ENCODE peak calls at places on chromosomes 1 and 21, in nine cellular contexts. W, U, D, A, K, Y, H, I and J are unnamed samples.

GRCh38 chr1:247656475-247656874 is 23.1 kb downstream of the OR13G1 start:
- DNase-seq in A (no peak), U (no peak), H (no peak), W (no peak), I (no peak), Y (no peak), D (no peak), K (no peak), J (no peak)

GRCh38 chr1:212686591-212686990 is 13.0 kb downstream of the BATF3 start:
- DNase-seq in D (no peak), A (no peak), I (no peak), Y (no peak), U (no peak), H (peak), W (no peak), K (no peak), J (no peak)

GRCh38 chr1:204830671-204831585 is 39.7 kb upstream of the NFASC start:
- DNase-seq in W (no peak), D (no peak), I (no peak), U (no peak), Y (no peak), H (no peak), K (no peak), A (no peak), J (no peak)

GRCh38 chr1:83573776-83574175 is 425.2 kb downstream of the TTLL7 start:
- DNase-seq in U (no peak), D (no peak), W (no peak), Y (no peak), A (no peak), H (peak), I (no peak), K (no peak), J (no peak)

GRCh38 chr1:243940451-243940850 is 90.4 kb upstream of the AKT3 start:
- DNase-seq in I (no peak), K (no peak), H (no peak), Y (no peak), W (no peak), A (no peak), D (no peak), U (no peak), J (no peak)

GRCh38 chr1:30399026-30399425 is 324.4 kb downstream of the MATN1 start:
- DNase-seq in K (no peak), I (no peak), A (no peak), H (no peak), U (no peak), Y (no peak), D (no peak), W (no peak), J (no peak)

GRCh38 chr1:47694011-47694890 is 256.4 kb downstream of the FOXD2 start:
- DNase-seq in D (peak), U (no peak), W (no peak), I (no peak), K (no peak), A (no peak), H (peak), Y (peak), J (no peak)

GRCh38 chr1:59156526-59157196 is 140.2 kb upstream of the FGGY start:
- DNase-seq in Y (no peak), U (peak), H (peak), A (no peak), K (no peak), W (peak), D (no peak), I (no peak), J (no peak)

GRCh38 chr1:1162597-1163537 is 10.8 kb upstream of the TTLL10 start:
- DNase-seq in D (no peak), H (peak), K (no peak), U (no peak), A (peak), Y (peak), W (peak), I (no peak), J (peak)

GRCh38 chr1:94974824-94975223 is 47.9 kb upstream of the CNN3 start:
- DNase-seq in H (no peak), A (peak), W (no peak), I (no peak), K (peak), D (no peak), U (peak), Y (no peak), J (peak)

GRCh38 chr1:246624091-246624490 is 57.8 kb downstream of the CNST start:
- DNase-seq in I (no peak), H (no peak), U (no peak), W (no peak), A (no peak), Y (no peak), K (no peak), D (no peak), J (no peak)

GRCh38 chr1:157505481-157506272 is 46.6 kb downstream of the FCRL5 start:
- DNase-seq in W (peak), H (peak), D (no peak), I (peak), Y (peak), U (peak), K (peak), A (peak), J (peak)

GRCh38 chr21:26920055-26920454 is 46.8 kb downstream of the ADAMTS5 start:
- DNase-seq in H (no peak), Y (no peak), W (no peak), A (no peak), U (no peak), D (no peak), I (no peak), K (peak), J (no peak)

GRCh38 chr21:37758997-37759396 is 157.3 kb downstream of the KCNJ6 start:
- DNase-seq in U (peak), H (peak), Y (peak), D (no peak), A (peak), K (peak), W (peak), I (peak), J (peak)

GRCh38 chr1:146021622-146022402 is at the start of gene HJV:
- DNase-seq in H (no peak), U (no peak), I (no peak), D (no peak), Y (no peak), K (no peak), A (no peak), W (no peak), J (no peak)

GRCh38 chr21:33155457-33155856 is 74.3 kb upstream of the IFNAR2 start:
- DNase-seq in A (no peak), U (no peak), H (no peak), I (no peak), W (no peak), D (no peak), K (no peak), Y (no peak), J (no peak)

GRCh38 chr1:92314024-92314423 is 15.2 kb downstream of the RPAP2 start:
- DNase-seq in H (no peak), K (no peak), W (no peak), A (no peak), U (no peak), D (no peak), I (no peak), Y (no peak), J (no peak)

GRCh38 chr1:12618661-12619395 is 818 bp upstream of the DHRS3 start:
- DNase-seq in U (peak), Y (peak), A (peak), W (peak), D (peak), I (peak), K (peak), H (peak), J (peak)

GRCh38 chr1:90434460-90434859 is 282.6 kb downstream of the BARHL2 start:
- DNase-seq in D (no peak), K (no peak), Y (no peak), W (peak), A (no peak), H (peak), U (no peak), I (no peak), J (no peak)

GRCh38 chr1:76607712-76608111 is 259.6 kb upstream of the ST6GALNAC5 start:
- DNase-seq in D (no peak), I (no peak), U (no peak), H (no peak), A (no peak), K (no peak), Y (peak), W (peak), J (no peak)

GRCh38 chr1:206891412-206891811 is 5.8 kb upstream of the IL24 start:
- DNase-seq in D (no peak), U (no peak), W (no peak), K (no peak), Y (no peak), H (no peak), A (no peak), I (no peak), J (no peak)

GRCh38 chr1:89085781-89086180 is 20.8 kb upstream of the GBP1 start:
- DNase-seq in A (peak), U (no peak), W (no peak), Y (peak), H (no peak), I (peak), D (no peak), K (peak), J (no peak)

GRCh38 chr1:11825131-11825530 is 19.1 kb downstream of the CLCN6 start:
- DNase-seq in K (no peak), W (no peak), D (no peak), H (no peak), A (no peak), Y (no peak), U (no peak), I (no peak), J (no peak)

GRCh38 chr1:208189183-208189582 is 55.0 kb downstream of the PLXNA2 start:
- DNase-seq in Y (no peak), H (no peak), W (no peak), A (peak), I (no peak), U (no peak), D (no peak), K (no peak), J (no peak)

GRCh38 chr1:23864801-23865542 is 3.1 kb downstream of the FUCA1 start:
- DNase-seq in I (no peak), W (no peak), U (no peak), D (no peak), A (no peak), Y (no peak), K (no peak), H (no peak), J (no peak)

GRCh38 chr1:1206376-1207253 is at the start of gene TNFRSF18:
- DNase-seq in Y (no peak), U (no peak), H (peak), I (no peak), A (no peak), W (no peak), K (peak), D (no peak), J (peak)

GRCh38 chr1:106568575-106568974 is 487.9 kb upstream of the PRMT6 start:
- DNase-seq in K (no peak), Y (no peak), H (no peak), U (no peak), A (no peak), D (no peak), W (no peak), I (no peak), J (no peak)
- H3K27ac ChIP-seq in K (no peak), Y (no peak), H (no peak), U (no peak), A (no peak), D (no peak), W (no peak), I (no peak), J (no peak)

DNA sequence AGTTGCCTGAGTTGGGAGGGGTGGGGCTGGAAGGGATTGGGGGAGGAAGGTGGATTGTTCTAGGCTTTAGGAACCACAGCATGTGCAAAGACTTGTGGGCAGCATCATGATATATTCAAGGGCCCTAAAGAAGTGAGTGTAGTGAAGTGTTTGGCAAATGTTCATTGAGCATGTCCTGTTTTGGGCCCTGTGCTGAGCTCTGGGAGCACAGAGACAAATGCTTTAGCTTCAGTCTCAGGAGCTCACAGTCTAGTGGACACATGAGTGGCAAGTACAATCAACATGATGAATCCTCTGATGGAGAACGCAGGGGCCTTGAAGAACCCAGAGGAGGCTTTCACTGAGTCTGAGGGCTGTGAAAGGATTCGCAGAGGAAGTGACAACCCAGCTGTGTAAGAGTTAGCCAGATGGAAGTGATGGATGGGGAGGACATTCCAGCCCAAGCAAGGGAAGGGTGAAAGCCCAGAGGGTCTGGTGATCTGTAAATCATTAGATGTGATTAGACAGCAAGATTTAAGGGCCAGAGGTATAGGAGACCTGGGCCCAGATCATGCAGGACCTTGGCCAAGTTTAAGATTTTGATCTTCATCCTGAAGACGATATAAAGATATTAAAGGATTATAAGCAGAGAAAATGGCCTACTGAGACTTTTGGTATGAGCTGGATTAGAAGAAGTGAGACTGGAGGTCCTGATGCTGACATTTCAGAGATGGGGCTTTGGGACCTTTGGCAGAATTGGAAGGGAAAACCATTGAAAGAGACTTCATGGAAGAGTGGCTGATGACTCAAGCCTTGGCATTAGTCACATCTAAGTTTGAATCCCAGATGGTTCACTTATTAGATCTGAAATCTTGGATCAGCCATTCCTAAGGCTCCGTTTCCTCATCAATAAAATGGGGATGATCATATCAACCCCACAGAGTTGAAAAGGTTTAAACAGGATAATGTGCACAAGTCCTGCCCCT is 4.6 kb downstream of the IPO13 start:
- DNase-seq in A (no peak), W (no peak), D (no peak), H (no peak), I (no peak), Y (no peak), K (no peak), U (no peak), J (no peak)
- H3K27ac ChIP-seq in A (no peak), W (no peak), D (no peak), H (no peak), I (no peak), Y (no peak), K (no peak), U (no peak), J (no peak)

DNA sequence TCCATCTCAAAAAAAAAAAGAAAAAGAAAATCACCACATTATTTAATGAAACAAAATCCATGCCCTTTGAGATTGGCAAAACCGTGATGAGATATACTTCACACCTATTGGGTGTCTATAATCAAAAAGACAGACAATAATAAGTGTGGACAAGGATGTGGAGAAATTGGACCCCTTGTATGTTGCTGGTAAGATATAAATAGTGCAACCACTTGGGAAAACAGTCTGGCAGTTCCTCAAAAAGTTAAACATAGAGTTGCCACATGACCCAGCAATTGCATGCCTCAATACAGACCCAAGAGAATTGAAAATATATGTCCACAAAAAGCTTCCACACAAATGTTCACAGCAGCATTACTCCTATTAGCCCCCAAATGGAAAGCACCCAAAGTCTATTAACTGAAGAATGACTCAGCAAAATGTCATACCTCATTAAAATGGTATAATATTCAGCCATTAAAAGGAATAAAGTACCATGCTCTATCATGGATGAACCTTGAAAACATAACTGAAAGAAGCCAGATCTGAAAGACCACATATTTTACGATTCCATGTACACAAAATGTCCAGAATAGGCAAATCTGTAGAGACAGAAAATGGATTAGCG is 24.3 kb downstream of the LMOD1 start:
- DNase-seq in I (no peak), A (no peak), W (no peak), Y (no peak), D (no peak), U (no peak), K (no peak), H (no peak), J (no peak)
- H3K27ac ChIP-seq in I (no peak), A (no peak), W (no peak), Y (no peak), D (no peak), U (no peak), K (no peak), H (no peak), J (no peak)

GRCh38 chr1:226109829-226110248 is 47.3 kb downstream of the H3-3A start:
- DNase-seq in H (peak), K (peak), Y (peak), U (peak), D (peak), I (peak), A (peak), W (peak), J (peak)

GRCh38 chr1:226111865-226112395 is 49.4 kb downstream of the H3-3A start:
- DNase-seq in U (no peak), I (no peak), Y (no peak), H (no peak), A (no peak), W (no peak), K (no peak), D (no peak), J (no peak)

GRCh38 chr1:226112626-226113025 is 50.1 kb downstream of the H3-3A start:
- DNase-seq in H (no peak), Y (no peak), K (no peak), W (no peak), A (no peak), I (no peak), D (no peak), U (no peak), J (no peak)

GRCh38 chr1:226110249-226111108 is 48.0 kb downstream of the H3-3A start:
- DNase-seq in K (peak), I (peak), Y (peak), U (peak), A (peak), H (peak), W (peak), D (peak), J (peak)

DNA sequence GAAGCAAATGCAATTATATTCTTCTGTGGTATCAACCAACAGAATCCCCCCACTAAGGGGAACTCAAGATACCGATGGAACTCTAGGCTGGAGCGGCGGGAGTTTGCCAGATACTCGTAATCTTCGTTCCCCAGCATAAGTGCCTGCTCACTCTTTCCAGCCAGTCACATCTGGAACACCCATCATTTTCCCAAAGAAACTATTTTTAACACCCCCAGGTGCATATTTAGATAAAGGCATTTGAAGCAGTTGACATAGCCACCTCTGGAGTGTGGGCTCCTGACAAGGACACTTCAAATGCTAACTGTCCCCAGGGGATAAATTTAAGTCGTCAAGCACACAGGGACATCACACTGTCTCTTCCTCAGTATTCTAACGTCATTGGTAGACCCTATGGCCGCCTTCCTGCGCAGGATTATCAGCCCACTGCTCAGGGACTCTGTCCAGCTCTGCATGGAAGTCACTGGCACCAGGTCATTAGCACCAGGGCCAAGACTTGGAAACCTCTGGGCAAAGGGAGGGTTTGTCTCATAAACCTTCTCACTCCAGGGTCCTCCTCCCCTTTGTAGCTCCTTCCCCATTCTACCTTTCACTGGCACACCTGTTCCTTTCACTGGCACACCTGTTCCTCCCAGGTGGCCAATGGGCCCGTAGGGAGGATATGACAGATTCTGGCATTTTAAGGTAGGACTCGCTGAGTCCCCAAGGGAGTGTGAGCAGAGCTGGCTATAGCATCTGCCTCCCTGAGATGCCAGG is 48.8 kb downstream of the H3-3A start:
- DNase-seq in W (no peak), U (no peak), Y (no peak), H (no peak), I (no peak), A (no peak), K (no peak), D (no peak), J (no peak)
- H3K27ac ChIP-seq in W (peak), U (no peak), Y (peak), H (no peak), I (peak), A (no peak), K (peak), D (peak), J (peak)

GRCh38 chr1:8344893-8345507 is 27.1 kb downstream of the SLC45A1 start:
- DNase-seq in H (no peak), D (no peak), U (no peak), K (no peak), Y (no peak), W (no peak), A (no peak), I (no peak), J (no peak)

GRCh38 chr1:8342325-8342724 is 24.4 kb downstream of the SLC45A1 start:
- DNase-seq in H (no peak), A (no peak), U (peak), I (no peak), D (no peak), Y (no peak), W (no peak), K (peak), J (no peak)

GRCh38 chr1:8343044-8343443 is 25.1 kb downstream of the SLC45A1 start:
- DNase-seq in D (no peak), Y (no peak), K (no peak), I (no peak), W (no peak), U (no peak), H (peak), A (no peak), J (no peak)

GRCh38 chr1:8345621-8346415 is 27.9 kb downstream of the SLC45A1 start:
- DNase-seq in K (no peak), W (no peak), H (peak), U (no peak), I (no peak), A (no peak), Y (no peak), D (no peak), J (no peak)

GRCh38 chr1:8343464-8344001 is 25.6 kb downstream of the SLC45A1 start:
- DNase-seq in H (peak), I (peak), A (peak), W (peak), U (peak), K (peak), D (peak), Y (peak), J (peak)
- H3K27ac ChIP-seq in H (peak), I (peak), A (no peak), W (peak), U (peak), K (peak), D (peak), Y (peak), J (peak)